ENCODE peak calls at places on chromosomes 4 and X, in eight cellular contexts. C is K562, Q is Panc1, W is upper lobe of left lung, X is GM23338, U is HepG2, K is HCT116, H is GM12878. P is an unnamed sample.

GRCh38 chr4:24973471-24974251 is 57.1 kb downstream of the LGI2 start:
- ATAC-seq in C (no peak), Q (peak), W (peak), X (peak), U (peak), K (no peak), H (no peak), P (no peak)

GRCh38 chr4:53644607-53645006 is 53.3 kb upstream of the LNX1 start:
- ATAC-seq in C (no peak), Q (no peak), W (peak), X (no peak), U (peak), K (peak), H (peak), P (no peak)

GRCh38 chrX:44415639-44416386 is 72.3 kb upstream of the EFHC2 start:
- ATAC-seq in C (no peak), Q (no peak), W (no peak), X (no peak), U (no peak), K (peak), H (no peak), P (no peak)

GRCh38 chrX:46447384-46447783 is 97.8 kb downstream of the ZNF674 start:
- ATAC-seq in C (peak), Q (peak), W (peak), X (peak), U (peak), K (peak), H (peak), P (peak)

GRCh38 chr4:171644430-171645057 is 168.7 kb upstream of the GALNTL6 start:
- ATAC-seq in C (no peak), Q (no peak), W (no peak), X (peak), U (no peak), K (no peak), H (peak), P (no peak)

GRCh38 chrX:77502951-77503525 is 55.8 kb downstream of the FGF16 start:
- ATAC-seq in C (peak), Q (no peak), W (no peak), X (peak), U (no peak), K (no peak), H (no peak), P (no peak)

GRCh38 chrX:85084770-85085393 is 81.2 kb downstream of the APOOL start:
- ATAC-seq in C (peak), Q (no peak), W (no peak), X (no peak), U (no peak), K (peak), H (peak), P (no peak)

GRCh38 chr4:69831646-69832325 is 28.2 kb downstream of the SULT1E1 start:
- ATAC-seq in C (no peak), Q (no peak), W (peak), X (peak), U (peak), K (no peak), H (peak), P (peak)

GRCh38 chrX:39577976-39578962 is 519.5 kb downstream of the BCOR start:
- ATAC-seq in C (no peak), Q (no peak), W (no peak), X (no peak), U (no peak), K (no peak), H (peak), P (no peak)

GRCh38 chr4:80196259-80197131 is 808 bp upstream of the PRDM8 start:
- ATAC-seq in C (no peak), Q (no peak), W (peak), X (peak), U (no peak), K (no peak), H (peak), P (no peak)

GRCh38 chr4:45283352-45283751 is 557.0 kb upstream of the GNPDA2 start:
- ATAC-seq in C (no peak), Q (no peak), W (peak), X (no peak), U (no peak), K (no peak), H (no peak), P (peak)

GRCh38 chr4:141473952-141474351 is 162.4 kb upstream of the IL15 start:
- ATAC-seq in C (no peak), Q (no peak), W (no peak), X (no peak), U (no peak), K (no peak), H (no peak), P (no peak)

GRCh38 chr4:88998941-88999340 is 58.0 kb downstream of the FAM13A start:
- ATAC-seq in C (no peak), Q (no peak), W (no peak), X (no peak), U (no peak), K (no peak), H (no peak), P (no peak)

GRCh38 chrX:11462648-11463047 is 169.4 kb downstream of the AMELX start:
- ATAC-seq in C (no peak), Q (no peak), W (no peak), X (no peak), U (no peak), K (no peak), H (no peak), P (no peak)

GRCh38 chr4:13783800-13784411 is 156.4 kb upstream of the BOD1L1 start:
- ATAC-seq in C (no peak), Q (no peak), W (peak), X (no peak), U (peak), K (no peak), H (peak), P (no peak)

GRCh38 chr4:101265816-101266172 is 81.5 kb downstream of the PPP3CA start:
- ATAC-seq in C (no peak), Q (no peak), W (no peak), X (no peak), U (no peak), K (no peak), H (no peak), P (no peak)

GRCh38 chr4:39655206-39655605 is 16.5 kb upstream of the SMIM14 start:
- ATAC-seq in C (no peak), Q (no peak), W (peak), X (no peak), U (no peak), K (no peak), H (no peak), P (no peak)

GRCh38 chrX:15241258-15241657 is 28.6 kb downstream of the ASB9 start:
- ATAC-seq in C (no peak), Q (no peak), W (no peak), X (no peak), U (no peak), K (no peak), H (no peak), P (no peak)

GRCh38 chr4:140637836-140638235 is 69.1 kb upstream of the UCP1 start:
- ATAC-seq in C (peak), Q (peak), W (no peak), X (peak), U (peak), K (peak), H (peak), P (no peak)

GRCh38 chr4:139951051-139951450 is 202.9 kb downstream of the MAML3 start:
- ATAC-seq in C (no peak), Q (no peak), W (peak), X (no peak), U (no peak), K (no peak), H (peak), P (no peak)

GRCh38 chr4:107896651-107897050 is 34.7 kb upstream of the CYP2U1 start:
- ATAC-seq in C (no peak), Q (no peak), W (peak), X (no peak), U (no peak), K (no peak), H (no peak), P (no peak)

GRCh38 chrX:136714626-136715599 is 65.8 kb downstream of the ARHGEF6 start:
- ATAC-seq in C (no peak), Q (no peak), W (no peak), X (no peak), U (no peak), K (no peak), H (peak), P (no peak)

GRCh38 chr4:142341286-142341685 is 504.8 kb downstream of the INPP4B start:
- ATAC-seq in C (no peak), Q (no peak), W (no peak), X (no peak), U (no peak), K (no peak), H (no peak), P (no peak)

GRCh38 chrX:19689170-19689814 is 174.0 kb upstream of the MAP3K15 start:
- ATAC-seq in C (no peak), Q (no peak), W (no peak), X (no peak), U (no peak), K (no peak), H (peak), P (no peak)

GRCh38 chr4:64883087-64883926 is 474.1 kb upstream of the TECRL start:
- ATAC-seq in C (no peak), Q (no peak), W (no peak), X (no peak), U (no peak), K (no peak), H (peak), P (no peak)

GRCh38 chr4:140266958-140267568 is 106.4 kb upstream of the SCOC start:
- ATAC-seq in C (no peak), Q (no peak), W (peak), X (no peak), U (peak), K (peak), H (no peak), P (no peak)

GRCh38 chr4:52546449-52546848 is 112.7 kb downstream of the USP46 start:
- ATAC-seq in C (no peak), Q (no peak), W (peak), X (no peak), U (no peak), K (no peak), H (no peak), P (no peak)

GRCh38 chr4:143517764-143518163 is 4.3 kb downstream of the SMARCA5 start:
- ATAC-seq in C (no peak), Q (no peak), W (no peak), X (no peak), U (no peak), K (no peak), H (no peak), P (no peak)

GRCh38 chr4:143406523-143406922 is 69.8 kb downstream of the GAB1 start:
- ATAC-seq in C (peak), Q (no peak), W (peak), X (no peak), U (peak), K (no peak), H (no peak), P (peak)

GRCh38 chr4:152278505-152279301 is 257.2 kb downstream of the FBXW7 start:
- ATAC-seq in C (no peak), Q (no peak), W (no peak), X (peak), U (no peak), K (no peak), H (peak), P (no peak)

GRCh38 chrX:111387470-111387869 is 24.5 kb downstream of the DCX start:
- ATAC-seq in C (no peak), Q (no peak), W (no peak), X (no peak), U (no peak), K (no peak), H (no peak), P (no peak)

GRCh38 chr4:32986236-32986635 is 2266.1 kb downstream of the PCDH7 start:
- ATAC-seq in C (no peak), Q (no peak), W (no peak), X (no peak), U (no peak), K (no peak), H (no peak), P (no peak)

DNA sequence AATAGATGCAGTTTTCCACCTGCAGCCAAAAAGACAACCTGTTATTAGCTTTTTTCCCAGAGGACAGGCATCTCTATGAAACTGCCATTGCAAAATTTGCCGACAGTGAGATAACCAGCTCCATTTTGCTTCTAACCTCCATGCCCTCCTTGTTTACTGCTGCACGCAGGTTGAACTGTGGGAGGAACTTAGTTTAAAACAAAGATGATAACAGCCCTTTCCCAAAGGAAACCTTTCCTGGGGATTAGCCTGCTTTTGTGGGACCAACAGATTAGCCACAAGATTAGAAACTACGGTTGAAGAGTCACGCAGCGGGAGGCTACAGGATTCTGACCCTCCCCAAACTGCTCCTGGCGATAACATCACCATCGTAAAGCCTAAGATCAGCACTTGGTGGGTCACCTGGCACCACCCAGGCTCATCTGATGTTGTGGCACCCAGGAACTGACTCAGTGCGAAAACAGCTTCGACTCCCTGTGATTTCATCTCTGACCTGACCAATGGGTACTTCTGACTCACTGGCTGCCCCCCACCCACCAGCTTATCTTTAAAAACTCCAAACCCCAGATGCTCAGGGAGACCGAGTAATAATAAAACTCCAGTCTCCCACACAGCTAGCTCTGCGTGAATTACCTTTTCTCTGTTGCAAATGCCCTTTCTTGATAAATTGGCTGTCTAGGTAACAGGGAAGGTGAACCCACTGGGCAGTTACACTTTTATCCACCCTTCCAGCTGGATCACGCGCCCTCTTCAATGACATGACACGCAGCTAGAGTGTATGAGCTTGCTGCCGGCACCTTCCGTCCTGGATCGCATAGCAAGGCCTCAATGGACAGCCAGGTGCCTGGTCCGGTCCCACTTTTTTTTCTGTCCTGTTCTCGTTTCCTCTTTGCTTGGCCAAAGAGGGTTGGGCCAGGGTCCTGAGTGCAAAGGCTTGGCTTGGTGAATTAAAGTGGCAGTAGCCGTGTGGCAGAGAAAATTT is 27.2 kb downstream of the NOP14 start:
- ATAC-seq in C (peak), Q (peak), W (no peak), X (no peak), U (no peak), K (peak), H (peak), P (no peak)
- TF ChIP-seq POLR2AphosphoS5 in C (no peak), Q (peak), W (no peak), X (no peak), U (no peak), K (peak), H (peak), P (no peak)

DNA sequence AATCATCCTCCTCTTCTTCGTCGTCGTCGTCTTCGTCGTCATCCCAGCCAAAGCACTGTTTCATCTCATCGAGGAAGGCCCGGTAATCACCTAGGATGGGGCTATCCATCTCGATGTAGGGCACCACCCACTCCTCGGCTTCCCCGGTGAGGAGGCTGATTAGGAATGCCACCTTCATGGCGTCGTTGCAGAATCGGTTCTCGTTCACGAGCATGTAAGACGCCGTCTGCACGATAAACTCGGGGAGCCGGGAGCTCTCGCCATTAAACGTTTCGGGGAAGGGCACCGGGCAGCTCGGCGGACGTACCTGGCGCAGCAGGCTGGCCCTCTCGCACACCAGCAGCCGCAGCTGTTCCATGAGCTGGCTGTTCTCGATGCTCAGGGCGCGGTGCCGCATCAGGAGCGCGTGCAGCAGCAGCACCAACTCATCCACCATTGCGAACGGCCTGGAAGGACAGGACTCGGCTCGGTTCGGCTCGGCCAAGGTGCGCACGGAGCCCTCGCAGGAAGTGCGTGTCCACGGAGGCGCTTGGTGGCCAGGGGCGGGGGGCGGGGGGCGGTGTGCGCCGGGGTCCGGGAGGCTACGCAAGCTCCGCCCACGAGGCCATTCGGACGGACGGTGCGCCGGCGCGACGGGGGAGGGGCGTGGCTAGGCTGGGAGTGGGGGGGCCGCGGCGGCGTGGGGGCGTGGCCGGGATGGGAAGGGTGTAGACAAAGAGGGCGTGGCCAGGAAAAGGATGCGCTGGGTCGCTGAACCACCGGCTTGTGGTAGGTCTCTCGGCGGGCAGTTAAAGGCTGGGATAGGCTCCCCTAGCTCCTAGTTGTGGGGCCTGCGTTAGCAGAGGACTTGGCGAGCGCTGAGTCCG is at the start of gene LDOC1:
- ATAC-seq in C (peak), Q (no peak), W (peak), X (peak), U (no peak), K (no peak), H (no peak), P (peak)
- TF ChIP-seq POLR2AphosphoS5 in C (no peak), Q (no peak), W (no peak), X (peak), U (no peak), K (no peak), H (no peak), P (no peak)

DNA sequence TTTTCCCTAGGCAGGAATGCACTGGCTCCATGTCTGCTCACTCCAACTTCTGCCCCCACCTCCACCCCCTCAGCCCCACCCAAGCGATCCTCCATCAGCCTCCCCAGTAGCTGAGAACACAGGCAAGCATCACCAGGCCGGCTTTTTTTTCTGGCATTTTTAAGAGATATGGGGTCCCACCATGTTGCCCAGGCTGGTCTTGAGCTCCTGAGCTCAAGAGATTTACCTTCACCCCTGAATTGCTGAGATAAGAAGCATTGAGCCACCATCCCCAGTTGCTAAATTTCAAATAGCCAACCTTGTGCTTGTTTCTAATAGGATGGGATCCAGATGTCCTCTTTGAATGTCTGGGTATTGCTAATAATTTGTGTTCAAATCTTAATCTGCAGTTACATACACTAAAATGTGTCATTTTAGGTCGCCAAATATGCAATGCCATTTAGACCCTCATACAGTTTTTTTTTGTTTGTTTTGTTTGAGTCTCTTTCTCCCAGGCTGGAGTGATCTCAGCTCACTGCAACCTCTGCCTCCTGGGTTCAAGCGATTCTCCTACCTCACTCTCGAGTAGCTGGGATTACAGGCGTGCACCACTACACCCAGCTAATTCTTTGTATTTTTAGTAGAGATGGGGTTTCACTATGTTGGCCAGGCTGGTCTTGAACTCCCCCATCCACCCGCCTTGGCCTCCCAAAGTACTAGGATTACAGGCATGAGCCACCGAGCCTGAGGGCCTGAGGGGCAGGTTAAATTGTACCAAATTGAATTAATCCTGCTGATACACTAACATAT is 8.8 kb downstream of the LARP7 start:
- ATAC-seq in C (no peak), Q (no peak), W (no peak), X (peak), U (no peak), K (no peak), H (no peak), P (no peak)
- TF ChIP-seq POLR2AphosphoS5 in C (no peak), Q (no peak), W (no peak), X (peak), U (no peak), K (no peak), H (no peak), P (no peak)

DNA sequence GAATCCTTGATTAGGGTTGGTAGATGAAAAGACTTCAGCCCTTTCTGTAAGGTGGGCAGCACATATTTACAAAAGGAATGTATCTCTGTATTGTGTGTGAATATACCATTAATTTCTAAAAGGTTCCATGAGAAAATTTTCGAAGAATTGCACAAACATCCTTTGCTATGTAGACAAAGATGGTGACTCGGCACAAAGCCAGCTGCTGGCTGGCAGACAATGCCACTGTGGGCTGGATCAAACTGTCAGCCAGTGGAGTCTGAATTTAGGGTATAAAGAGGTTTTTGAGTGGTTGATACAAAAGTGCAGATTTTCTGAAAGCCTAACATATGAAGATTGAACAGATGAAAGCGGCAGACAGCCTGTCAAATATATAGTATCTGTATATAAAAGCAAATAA is 5.6 kb upstream of the TXK start:
- ATAC-seq in C (no peak), Q (no peak), W (no peak), X (no peak), U (no peak), K (no peak), H (no peak), P (no peak)
- TF ChIP-seq POLR2AphosphoS5 in C (no peak), Q (no peak), W (no peak), X (no peak), U (no peak), K (no peak), H (no peak), P (no peak)

GRCh38 chr4:145824469-145824868 is 114.2 kb downstream of the ZNF827 start:
- ATAC-seq in C (no peak), Q (no peak), W (no peak), X (peak), U (no peak), K (peak), H (no peak), P (no peak)

GRCh38 chr4:145823743-145824142 is 114.9 kb downstream of the ZNF827 start:
- ATAC-seq in C (no peak), Q (no peak), W (no peak), X (no peak), U (no peak), K (no peak), H (peak), P (no peak)

GRCh38 chr4:145827885-145828284 is 110.7 kb downstream of the ZNF827 start:
- ATAC-seq in C (no peak), Q (no peak), W (no peak), X (no peak), U (no peak), K (no peak), H (no peak), P (no peak)

GRCh38 chr4:145821771-145822170 is 116.9 kb downstream of the ZNF827 start:
- ATAC-seq in C (no peak), Q (no peak), W (no peak), X (no peak), U (no peak), K (no peak), H (peak), P (no peak)

GRCh38 chr4:145825255-145825654 is 113.4 kb downstream of the ZNF827 start:
- ATAC-seq in C (peak), Q (no peak), W (no peak), X (peak), U (peak), K (peak), H (no peak), P (no peak)
- TF ChIP-seq POLR2AphosphoS5 in C (no peak), Q (no peak), W (no peak), X (no peak), U (no peak), K (no peak), H (no peak), P (no peak)

GRCh38 chr4:99868126-99868596 is 26.1 kb downstream of the LAMTOR3 start:
- ATAC-seq in C (no peak), Q (no peak), W (no peak), X (peak), U (no peak), K (no peak), H (peak), P (peak)
- TF ChIP-seq POLR2AphosphoS5 in C (no peak), Q (no peak), W (no peak), X (no peak), U (no peak), K (no peak), H (no peak), P (no peak)